ENCODE peak calls at places on chromosomes 1 and 21, in five cellular contexts. N, R, J, C and G are unnamed samples.

GRCh38 chr1:42221952-42222606 is 57.5 kb upstream of the GUCA2A start:
- DNase-seq in N (no peak), J (no peak), C (peak; percentile 6), R (peak; percentile 38), G (peak; percentile 74)

GRCh38 chr1:1240822-1241587 is 5.5 kb downstream of the C1QTNF12 start:
- DNase-seq in R (no peak), J (no peak), C (peak; percentile 46), N (no peak), G (no peak)

GRCh38 chr1:230828421-230828820 is 39.9 kb downstream of the C1orf198 start:
- DNase-seq in C (no peak), J (no peak), N (no peak), R (no peak), G (no peak)

GRCh38 chr1:163450986-163451385 is 129.2 kb downstream of the NUF2 start:
- DNase-seq in N (no peak), J (no peak), C (no peak), R (no peak), G (no peak)

GRCh38 chr21:45536301-45537081 is 5.7 kb downstream of the SLC19A1 start:
- DNase-seq in J (no peak), C (no peak), N (no peak), R (no peak), G (no peak)

GRCh38 chr21:37281993-37282392 is 14.9 kb upstream of the VPS26C start:
- DNase-seq in C (no peak), J (no peak), N (no peak), R (no peak), G (no peak)

GRCh38 chr1:175725684-175726083 is 17.7 kb downstream of the TNR start:
- DNase-seq in R (no peak), C (peak; percentile 19), N (no peak), J (no peak), G (peak; percentile 9)

GRCh38 chr1:83692524-83693336 is 306.2 kb downstream of the TTLL7 start:
- DNase-seq in J (peak; percentile 9), N (peak; percentile 55), C (peak; percentile 1), R (no peak), G (peak; percentile 0)

GRCh38 chr1:210233495-210234253 is 1.1 kb downstream of the SERTAD4 start:
- DNase-seq in C (no peak), J (no peak), R (peak; percentile 22), N (peak; percentile 80), G (peak; percentile 52)

GRCh38 chr1:43238104-43238503 is 31.7 kb upstream of the TMEM125 start:
- DNase-seq in J (no peak), N (peak; percentile 51), R (peak; percentile 40), C (peak; percentile 81), G (peak; percentile 64)

GRCh38 chr1:177307771-177308170 is 137.0 kb downstream of the BRINP2 start:
- DNase-seq in R (no peak), C (no peak), N (no peak), J (no peak), G (peak; percentile 5)

GRCh38 chr1:209769171-209769904 is 13.5 kb downstream of the TRAF3IP3 start:
- DNase-seq in N (peak; percentile 31), R (no peak), C (no peak), J (peak; percentile 75), G (peak; percentile 87)

GRCh38 chr21:16079830-16080229 is 350.0 kb downstream of the USP25 start:
- DNase-seq in J (no peak), R (no peak), C (peak; percentile 72), N (no peak), G (peak; percentile 81)

GRCh38 chr1:98400446-98400845 is 261.1 kb upstream of the SNX7 start:
- DNase-seq in J (no peak), R (no peak), C (no peak), N (no peak), G (no peak)

GRCh38 chr1:170149241-170149640 is 3.5 kb downstream of the NTMT2 start:
- DNase-seq in J (no peak), N (no peak), C (no peak), R (no peak), G (no peak)

GRCh38 chr1:234914606-234915290 is 213.9 kb downstream of the TOMM20 start:
- DNase-seq in J (no peak), R (no peak), N (no peak), C (no peak), G (no peak)

GRCh38 chr1:206131037-206131436 is 13.8 kb upstream of the AVPR1B start:
- DNase-seq in N (no peak), C (no peak), J (no peak), R (no peak), G (no peak)

GRCh38 chr1:226820935-226821718 is 49.3 kb upstream of the PSEN2 start:
- DNase-seq in C (no peak), J (no peak), R (peak; percentile 32), N (peak; percentile 19), G (peak; percentile 100)

GRCh38 chr1:53371121-53371666 is 43.3 kb upstream of the LRP8 start:
- DNase-seq in C (no peak), R (no peak), J (no peak), N (peak; percentile 77), G (no peak)

GRCh38 chr1:7493711-7494110 is 277.4 kb upstream of the VAMP3 start:
- DNase-seq in R (no peak), N (peak; percentile 88), J (no peak), C (no peak), G (no peak)

GRCh38 chr1:197170538-197170937 is 24.1 kb upstream of the ASPM start:
- DNase-seq in C (peak; percentile 29), N (no peak), R (no peak), J (no peak), G (no peak)

GRCh38 chr1:205994342-205994741 is 8.9 kb downstream of the RAB7B start:
- DNase-seq in C (no peak), N (no peak), J (no peak), R (no peak), G (no peak)

GRCh38 chr1:14945132-14946010 is 208.2 kb upstream of the TMEM51 start:
- DNase-seq in J (no peak), N (peak; percentile 85), C (no peak), R (no peak), G (peak; percentile 90)

GRCh38 chr1:226498690-226499008 is 49.9 kb upstream of the STUM start:
- DNase-seq in J (no peak), N (no peak), C (no peak), R (no peak), G (no peak)

GRCh38 chr1:51264470-51264869 is 28.4 kb downstream of the RNF11 start:
- DNase-seq in R (no peak), C (no peak), N (no peak), J (no peak), G (peak; percentile 96)

GRCh38 chr1:91397605-91398004 is 7.0 kb downstream of the HFM1 start:
- DNase-seq in J (no peak), N (no peak), R (no peak), C (no peak), G (no peak)

GRCh38 chr1:68010094-68010493 is 40.3 kb downstream of the DIRAS3 start:
- DNase-seq in J (no peak), C (no peak), N (peak; percentile 11), R (no peak), G (peak; percentile 47)

GRCh38 chr21:25234857-25235801 is 372.2 kb downstream of the MRPL39 start:
- DNase-seq in J (no peak), N (no peak), C (no peak), R (no peak), G (no peak)

GRCh38 chr1:186059311-186059710 is 315.7 kb downstream of the TPR start:
- DNase-seq in N (no peak), R (no peak), C (no peak), J (no peak), G (peak; percentile 28)

DNA sequence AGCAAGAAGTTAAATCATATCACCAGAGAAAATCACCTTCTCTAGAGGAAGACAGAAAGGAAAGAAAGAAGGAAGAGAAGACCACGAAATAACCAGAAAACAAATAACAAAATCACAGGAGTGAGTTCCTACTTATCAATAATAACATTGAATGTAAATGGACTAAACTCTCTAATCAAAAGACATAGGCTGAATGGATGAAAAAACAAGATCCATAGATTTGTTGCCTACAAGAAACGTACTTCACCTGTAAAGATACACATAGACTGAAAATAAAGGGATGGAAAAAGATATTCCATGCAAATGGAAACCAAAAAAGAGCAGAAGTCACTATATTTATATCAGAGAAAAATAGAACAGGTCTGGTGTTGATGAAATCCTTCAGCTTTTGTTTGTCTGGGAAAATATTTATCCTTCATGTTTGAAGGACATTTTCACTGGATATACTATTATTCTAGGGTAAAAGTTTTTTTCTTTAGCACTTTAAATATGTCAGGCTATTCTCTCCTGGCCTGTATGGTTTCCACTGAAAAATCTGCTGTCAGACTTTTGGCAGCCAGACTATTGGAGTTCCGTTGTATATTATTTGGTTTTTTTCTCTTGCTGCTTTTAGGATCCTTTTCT is 202.5 kb upstream of the DUSP10 start:
- DNase-seq in C (no peak), R (no peak), J (no peak), N (no peak), G (no peak)
- TF ChIP-seq CTCF in C (no peak), R (no peak), J (no peak), N (no peak), G (no peak)

DNA sequence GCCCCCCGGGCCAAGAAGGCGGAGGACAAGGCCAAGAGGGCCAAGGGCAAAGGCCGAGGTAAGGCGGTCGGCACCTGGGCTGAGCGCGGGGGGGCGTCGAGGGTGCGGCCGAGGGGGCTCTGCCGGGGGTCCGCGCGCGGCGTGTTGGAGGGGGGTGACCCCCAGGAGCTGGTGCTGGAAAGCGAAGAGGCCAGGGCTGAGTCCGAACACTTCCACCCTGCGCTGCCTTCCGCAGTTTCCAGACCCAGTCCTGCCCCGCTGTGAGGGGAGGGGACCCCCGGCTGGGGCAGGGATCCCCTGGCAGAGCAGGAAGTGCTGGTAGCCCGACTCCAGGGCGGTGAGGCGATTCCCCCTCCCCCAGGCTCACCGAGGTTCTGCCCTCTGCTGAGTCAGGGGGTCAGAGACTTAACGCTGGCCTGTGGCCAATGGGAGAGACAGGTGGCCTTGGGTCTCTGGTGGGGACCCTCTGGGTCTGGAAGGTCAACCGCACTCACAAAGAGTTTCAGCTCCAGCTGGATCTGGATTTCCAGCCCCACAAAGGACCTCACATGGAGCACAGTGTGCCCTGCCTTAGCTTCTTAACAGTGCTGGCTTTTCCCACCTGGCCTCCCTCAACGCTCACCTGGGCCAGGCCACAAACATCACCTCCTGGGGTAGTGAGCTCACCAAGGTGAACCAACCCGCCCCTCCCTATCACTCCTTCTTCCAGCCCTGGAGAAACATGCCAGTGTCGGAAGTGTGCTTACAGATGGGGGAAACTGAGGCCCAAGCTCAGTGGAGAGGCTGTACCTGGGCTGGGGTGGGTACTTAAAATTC is 39.8 kb upstream of the SYNC start:
- DNase-seq in R (peak; percentile 66), C (peak; percentile 48), J (no peak), N (peak; percentile 61), G (no peak)
- TF ChIP-seq MXI1 in R (no peak), C (no peak), J (no peak), N (no peak), G (no peak)

GRCh38 chr1:18635833-18636671 is 5.4 kb downstream of the PAX7 start:
- DNase-seq in C (no peak), R (no peak), N (peak; percentile 73), J (no peak), G (no peak)
- TF ChIP-seq CTCF in C (no peak), R (no peak), N (no peak), J (no peak), G (no peak)

GRCh38 chr1:87226341-87226760 is 102.3 kb upstream of the LMO4 start:
- DNase-seq in J (no peak), N (no peak), R (no peak), C (peak; percentile 74), G (peak; percentile 100)
- TF ChIP-seq MXI1 in J (no peak), N (no peak), R (no peak), C (no peak), G (no peak)

DNA sequence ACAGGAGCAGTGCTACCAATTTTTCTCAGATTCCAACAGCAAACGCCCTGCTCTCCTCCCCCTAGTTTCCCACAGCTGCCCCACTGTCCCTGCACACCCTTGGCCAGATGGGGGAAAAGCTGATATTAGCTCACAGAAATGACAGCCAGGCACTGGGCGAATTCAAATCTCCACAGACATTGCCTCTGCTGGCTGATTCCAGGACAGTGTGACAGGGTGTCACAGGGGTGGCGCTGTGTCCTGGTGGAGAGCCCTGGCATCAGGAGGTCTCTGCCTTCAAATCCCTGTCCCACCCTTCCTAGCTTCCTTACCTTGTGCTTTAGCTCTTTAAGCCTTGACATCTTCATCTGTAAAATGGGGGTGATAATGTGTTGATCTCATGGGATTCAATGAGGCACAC is 10.4 kb downstream of the OLIG1 start:
- DNase-seq in N (no peak), C (no peak), R (no peak), J (no peak), G (no peak)
- TF ChIP-seq CTCF in N (no peak), C (no peak), R (no peak), J (no peak), G (no peak)